ENCODE peak calls at places on chromosomes 7 and 10, in five cellular contexts. H is uterus, Q is left ventricle myocardium inferior, U is heart right ventricle, J is fibroblast of lung. S is an unnamed sample. For H3K27me3, the result is how much of the 10 kb centered on the place peaks cover.

GRCh38 chr10:71073451-71074175 is 138.8 kb upstream of the UNC5B start:
- DNase-seq in Q (no peak), U (no peak), H (no peak), J (no peak), S (no peak)

GRCh38 chr7:149865437-149865836 is 8.3 kb upstream of the ATP6V0E2 start:
- DNase-seq in U (no peak), J (no peak), H (no peak), Q (no peak), S (peak)

GRCh38 chr10:125865120-125865519 is 16.0 kb downstream of the DHX32 start:
- DNase-seq in J (no peak), H (no peak), Q (no peak), U (no peak), S (no peak)

GRCh38 chr7:56110611-56111010 is 4.3 kb upstream of the CHCHD2 start:
- DNase-seq in U (no peak), H (no peak), Q (no peak), J (no peak), S (no peak)

GRCh38 chr7:91357929-91358328 is 93.7 kb downstream of the FZD1 start:
- DNase-seq in Q (no peak), U (no peak), H (no peak), J (no peak), S (peak)

GRCh38 chr10:65719790-65720189 is 1206.0 kb upstream of the LRRTM3 start:
- DNase-seq in U (no peak), Q (no peak), H (no peak), J (peak), S (no peak)

GRCh38 chr7:132869166-132869861 is 212.6 kb downstream of the CHCHD3 start:
- DNase-seq in U (no peak), J (no peak), H (no peak), Q (no peak), S (no peak)

GRCh38 chr10:105577865-105578607 is 936.9 kb downstream of the SORCS3 start:
- DNase-seq in Q (no peak), H (no peak), J (no peak), U (no peak), S (no peak)

GRCh38 chr7:22190736-22191135 is 166.2 kb downstream of the RAPGEF5 start:
- DNase-seq in H (no peak), U (no peak), J (no peak), Q (no peak), S (no peak)

GRCh38 chr10:95430231-95430951 is 130.8 kb downstream of the SORBS1 start:
- DNase-seq in H (peak), U (no peak), Q (no peak), J (peak), S (peak)

GRCh38 chr10:36493511-36493880 is 631.9 kb upstream of the ANKRD30A start:
- DNase-seq in H (no peak), Q (no peak), U (no peak), J (peak), S (peak)

GRCh38 chr7:69873512-69873911 is 275.2 kb downstream of the AUTS2 start:
- DNase-seq in U (no peak), J (no peak), Q (no peak), H (no peak), S (peak)

GRCh38 chr10:96043157-96043894 is at the start of gene CCNJ:
- DNase-seq in H (peak), Q (peak), J (peak), U (peak), S (peak)

GRCh38 chr7:140592957-140593356 is 47.7 kb downstream of the DENND2A start:
- DNase-seq in Q (no peak), H (no peak), U (no peak), J (no peak), S (no peak)

GRCh38 chr7:76409537-76409936 is at the start of gene SSC4D:
- DNase-seq in H (no peak), Q (no peak), J (no peak), U (no peak), S (no peak)

GRCh38 chr10:9243861-9244515 is 1189.5 kb downstream of the GATA3 start:
- DNase-seq in J (no peak), H (no peak), U (no peak), Q (no peak), S (no peak)

GRCh38 chr7:92325173-92325572 is 79.4 kb downstream of the ANKIB1 start:
- DNase-seq in H (no peak), J (peak), U (no peak), Q (no peak), S (no peak)

GRCh38 chr10:3875842-3876235 is 90.8 kb upstream of the KLF6 start:
- DNase-seq in Q (no peak), J (no peak), U (no peak), H (no peak), S (no peak)

GRCh38 chr10:120424198-120424464 is 32.9 kb upstream of the PLPP4 start:
- DNase-seq in U (no peak), Q (no peak), H (no peak), J (no peak), S (no peak)

GRCh38 chr7:123643495-123644428 is 11.9 kb upstream of the LMOD2 start:
- DNase-seq in U (no peak), J (peak), H (no peak), Q (no peak), S (peak)

GRCh38 chr10:86815640-86816039 is 59.2 kb downstream of the BMPR1A start:
- DNase-seq in U (no peak), Q (no peak), H (no peak), J (no peak), S (no peak)

GRCh38 chr10:79927111-79927828 is 21.6 kb downstream of the SFTPD start:
- DNase-seq in H (no peak), U (peak), Q (peak), J (no peak), S (no peak)

GRCh38 chr10:101121661-101122045 is 9.4 kb upstream of the TLX1 start:
- DNase-seq in Q (no peak), J (no peak), U (no peak), H (no peak), S (no peak)

GRCh38 chr10:82674036-82674435 is 799.0 kb downstream of the NRG3 start:
- DNase-seq in U (no peak), Q (no peak), H (no peak), J (no peak), S (peak)

GRCh38 chr7:105594034-105594433 is 12.7 kb upstream of the EFCAB10 start:
- DNase-seq in J (no peak), Q (no peak), H (no peak), U (no peak), S (no peak)

GRCh38 chr10:35027567-35027966 is 62.6 kb downstream of the CUL2 start:
- DNase-seq in J (peak), U (no peak), Q (no peak), H (no peak), S (peak)

GRCh38 chr7:98881561-98882315 is 3.4 kb downstream of the TRRAP start:
- DNase-seq in U (no peak), H (no peak), J (no peak), Q (no peak), S (peak)

GRCh38 chr7:104971290-104972071 is 42.5 kb upstream of the KMT2E start:
- DNase-seq in H (no peak), U (no peak), Q (no peak), J (peak), S (peak)

GRCh38 chr10:99981581-99982199 is 28.1 kb downstream of the DNMBP start:
- DNase-seq in U (no peak), J (no peak), Q (no peak), H (no peak), S (no peak)

GRCh38 chr7:94030634-94031033 is 26.5 kb upstream of the BET1 start:
- DNase-seq in U (no peak), J (no peak), Q (no peak), H (no peak), S (no peak)

GRCh38 chr10:91642831-91643692 is 10.2 kb upstream of the PPP1R3C start:
- DNase-seq in U (no peak), J (peak), H (no peak), Q (no peak), S (peak)

GRCh38 chr10:77811831-77812430 is 114.6 kb downstream of the DLG5 start:
- DNase-seq in J (no peak), Q (no peak), U (no peak), H (no peak), S (no peak)

GRCh38 chr7:128104109-128104742 is 73.0 kb upstream of the LRRC4 start:
- DNase-seq in H (no peak), Q (peak), U (peak), J (peak), S (no peak)

GRCh38 chr7:114422478-114423217 is 8.0 kb downstream of the FOXP2 start:
- DNase-seq in J (peak), U (no peak), Q (no peak), H (no peak), S (peak)
- TF ChIP-seq CTCF in J (peak), U (no peak), Q (no peak), H (no peak), S (peak)

GRCh38 chr7:102044984-102045673 is 227.7 kb downstream of the CUX1 start:
- DNase-seq in J (peak), U (peak), H (peak), Q (peak), S (no peak)
- H3K4me3 ChIP-seq in J (no peak), U (no peak), H (peak), Q (peak), S (no peak)

DNA sequence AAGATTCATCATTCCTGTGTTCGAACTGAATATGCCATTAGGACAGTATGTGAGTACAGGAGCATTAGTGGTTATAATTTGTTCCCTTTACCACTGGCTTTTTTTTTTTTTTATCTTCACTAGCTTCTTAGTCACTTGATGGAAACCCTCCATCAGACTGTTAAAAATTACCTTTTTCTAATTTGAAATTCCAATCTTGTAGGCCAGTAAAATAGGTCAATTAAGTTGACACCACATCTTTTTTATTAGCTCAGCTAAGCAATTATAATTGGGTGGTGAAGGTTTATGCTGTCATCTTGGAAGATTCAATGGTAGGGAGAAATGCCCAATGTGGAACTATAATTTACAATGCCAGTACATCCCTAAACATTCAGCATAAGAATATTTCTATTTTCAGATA is 6.1 kb downstream of the NRCAM start:
- DNase-seq in H (no peak), J (no peak), Q (no peak), U (no peak), S (no peak)
- H3K27me3 ChIP-seq in H (under half), J (under half), Q (half or more), U (half or more), S (under half)

DNA sequence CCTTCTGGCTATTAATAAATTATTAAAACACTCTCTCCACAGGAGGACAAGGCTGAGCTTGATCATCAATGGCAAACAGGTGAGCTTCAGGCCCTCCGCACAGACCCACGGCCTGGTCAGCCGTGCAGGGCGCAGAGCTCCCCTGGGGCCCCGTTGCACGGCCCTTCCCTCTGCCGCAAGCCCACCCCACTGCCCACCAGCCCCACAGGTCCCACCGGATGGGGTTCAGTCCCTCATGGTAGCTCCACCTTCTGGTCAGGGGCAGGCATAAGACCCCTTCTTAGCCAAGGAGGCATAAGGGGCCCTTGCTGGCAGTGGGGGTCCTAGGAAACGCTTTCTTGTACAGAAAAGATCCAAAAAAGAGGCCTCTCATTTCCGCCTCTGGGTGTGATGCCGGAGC is 84.6 kb downstream of the MAD1L1 start:
- DNase-seq in U (no peak), Q (no peak), J (no peak), H (no peak), S (no peak)
- TF ChIP-seq CTCF in U (no peak), Q (no peak), J (no peak), H (no peak), S (no peak)

GRCh38 chr10:74586088-74586585 is 240.3 kb upstream of the KAT6B start:
- DNase-seq in H (peak), U (no peak), Q (no peak), J (peak), S (no peak)
- H3K4me3 ChIP-seq in H (no peak), U (no peak), Q (peak), J (no peak), S (no peak)

GRCh38 chr10:117216611-117217195 is 19.4 kb downstream of the KCNK18 start:
- DNase-seq in J (peak), U (peak), Q (peak), H (peak), S (peak)
- H3K27me3 ChIP-seq in J (under half), U (half or more), Q (half or more), H (under half), S (under half)

GRCh38 chr7:85829817-85830432 is 643.1 kb upstream of the SEMA3D start:
- DNase-seq in J (peak), H (no peak), U (no peak), Q (no peak), S (peak)
- TF ChIP-seq CTCF in J (peak), H (no peak), U (no peak), Q (peak), S (no peak)